ENCODE peak calls at places on chromosomes 2 and 18, in five cellular contexts. One of them, this sample, is unnamed. For H3K9me3, the result is how much of the 10 kb centered on the place peaks cover.

GRCh38 chr2:30406853-30407252 is 40.2 kb upstream of the LCLAT1 start:
- DNase-seq in heart right ventricle: no peak
- DNase-seq in cardiac muscle cell: no peak
- DNase-seq in mesenchymal stem cell: no peak
- DNase-seq in CD8-positive, alpha-beta memory T cell: no peak
- DNase-seq in this sample: no peak

GRCh38 chr2:234564719-234565118 is 67.8 kb upstream of the ARL4C start:
- DNase-seq in CD8-positive, alpha-beta memory T cell: no peak
- DNase-seq in heart right ventricle: no peak
- DNase-seq in cardiac muscle cell: no peak
- DNase-seq in mesenchymal stem cell: no peak
- DNase-seq in this sample: no peak

GRCh38 chr18:74739926-74740325 is 142.3 kb downstream of the ZNF407 start:
- DNase-seq in CD8-positive, alpha-beta memory T cell: no peak
- DNase-seq in cardiac muscle cell: no peak
- DNase-seq in heart right ventricle: no peak
- DNase-seq in mesenchymal stem cell: no peak
- DNase-seq in this sample: no peak

GRCh38 chr2:226508005-226508404 is 291.6 kb downstream of the IRS1 start:
- DNase-seq in mesenchymal stem cell: no peak
- DNase-seq in cardiac muscle cell: no peak
- DNase-seq in CD8-positive, alpha-beta memory T cell: no peak
- DNase-seq in heart right ventricle: no peak
- DNase-seq in this sample: no peak

GRCh38 chr2:216119144-216119543 is 10.0 kb downstream of the XRCC5 start:
- DNase-seq in heart right ventricle: no peak
- DNase-seq in mesenchymal stem cell: no peak
- DNase-seq in CD8-positive, alpha-beta memory T cell: no peak
- DNase-seq in cardiac muscle cell: no peak
- DNase-seq in this sample: no peak

GRCh38 chr2:217289909-217290283 is 430.0 kb upstream of the TNP1 start:
- DNase-seq in heart right ventricle: no peak
- DNase-seq in mesenchymal stem cell: peak
- DNase-seq in CD8-positive, alpha-beta memory T cell: no peak
- DNase-seq in cardiac muscle cell: peak
- DNase-seq in this sample: peak

GRCh38 chr2:61157371-61158003 is 4.5 kb upstream of the C2orf74 start:
- DNase-seq in mesenchymal stem cell: no peak
- DNase-seq in cardiac muscle cell: no peak
- DNase-seq in heart right ventricle: no peak
- DNase-seq in CD8-positive, alpha-beta memory T cell: no peak
- DNase-seq in this sample: peak

GRCh38 chr2:22281033-22281432 is 1103.9 kb upstream of the KLHL29 start:
- DNase-seq in cardiac muscle cell: peak
- DNase-seq in heart right ventricle: no peak
- DNase-seq in mesenchymal stem cell: peak
- DNase-seq in CD8-positive, alpha-beta memory T cell: no peak
- DNase-seq in this sample: no peak

GRCh38 chr2:11669454-11670291 is at the start of gene NTSR2:
- DNase-seq in CD8-positive, alpha-beta memory T cell: no peak
- DNase-seq in cardiac muscle cell: peak
- DNase-seq in mesenchymal stem cell: peak
- DNase-seq in heart right ventricle: peak
- DNase-seq in this sample: peak

GRCh38 chr2:39114771-39115170 is 6.1 kb downstream of the SOS1 start:
- DNase-seq in CD8-positive, alpha-beta memory T cell: no peak
- DNase-seq in mesenchymal stem cell: peak
- DNase-seq in cardiac muscle cell: no peak
- DNase-seq in heart right ventricle: no peak
- DNase-seq in this sample: no peak

GRCh38 chr18:2843161-2843560 is 3.6 kb upstream of the EMILIN2 start:
- DNase-seq in mesenchymal stem cell: no peak
- DNase-seq in heart right ventricle: no peak
- DNase-seq in CD8-positive, alpha-beta memory T cell: no peak
- DNase-seq in cardiac muscle cell: no peak
- DNase-seq in this sample: no peak

GRCh38 chr2:167289651-167290410 is 401.6 kb downstream of the XIRP2 start:
- DNase-seq in heart right ventricle: no peak
- DNase-seq in mesenchymal stem cell: no peak
- DNase-seq in cardiac muscle cell: no peak
- DNase-seq in CD8-positive, alpha-beta memory T cell: no peak
- DNase-seq in this sample: no peak

GRCh38 chr2:45216118-45216517 is 206.9 kb upstream of the SIX2 start:
- DNase-seq in cardiac muscle cell: no peak
- DNase-seq in heart right ventricle: no peak
- DNase-seq in CD8-positive, alpha-beta memory T cell: no peak
- DNase-seq in mesenchymal stem cell: no peak
- DNase-seq in this sample: no peak

GRCh38 chr2:37652199-37652640 is 19.2 kb downstream of the CDC42EP3 start:
- DNase-seq in heart right ventricle: no peak
- DNase-seq in cardiac muscle cell: no peak
- DNase-seq in mesenchymal stem cell: peak
- DNase-seq in CD8-positive, alpha-beta memory T cell: no peak
- DNase-seq in this sample: no peak

GRCh38 chr2:142325870-142326269 is 195.1 kb upstream of the LRP1B start:
- DNase-seq in CD8-positive, alpha-beta memory T cell: no peak
- DNase-seq in heart right ventricle: no peak
- DNase-seq in cardiac muscle cell: no peak
- DNase-seq in mesenchymal stem cell: no peak
- DNase-seq in this sample: peak

GRCh38 chr18:13545514-13545913 is 180.8 kb downstream of the FAM210A start:
- DNase-seq in heart right ventricle: no peak
- DNase-seq in CD8-positive, alpha-beta memory T cell: no peak
- DNase-seq in mesenchymal stem cell: no peak
- DNase-seq in cardiac muscle cell: no peak
- DNase-seq in this sample: no peak

GRCh38 chr2:101308432-101309210 is at the start of gene RNF149:
- DNase-seq in mesenchymal stem cell: peak
- DNase-seq in cardiac muscle cell: peak
- DNase-seq in heart right ventricle: peak
- DNase-seq in CD8-positive, alpha-beta memory T cell: peak
- DNase-seq in this sample: peak

GRCh38 chr2:101307950-101308431 is 510 bp downstream of the RNF149 start:
- DNase-seq in mesenchymal stem cell: peak
- DNase-seq in heart right ventricle: no peak
- DNase-seq in cardiac muscle cell: peak
- DNase-seq in CD8-positive, alpha-beta memory T cell: peak
- DNase-seq in this sample: peak

GRCh38 chr2:101307503-101307902 is 998 bp downstream of the RNF149 start:
- DNase-seq in cardiac muscle cell: no peak
- DNase-seq in CD8-positive, alpha-beta memory T cell: no peak
- DNase-seq in mesenchymal stem cell: no peak
- DNase-seq in heart right ventricle: no peak
- DNase-seq in this sample: no peak

GRCh38 chr2:101310591-101311389 is 2.3 kb upstream of the RNF149 start:
- DNase-seq in CD8-positive, alpha-beta memory T cell: no peak
- DNase-seq in mesenchymal stem cell: no peak
- DNase-seq in cardiac muscle cell: no peak
- DNase-seq in heart right ventricle: no peak
- DNase-seq in this sample: no peak

GRCh38 chr2:101309211-101309700 is 755 bp upstream of the RNF149 start:
- DNase-seq in mesenchymal stem cell: no peak
- DNase-seq in cardiac muscle cell: no peak
- DNase-seq in CD8-positive, alpha-beta memory T cell: no peak
- DNase-seq in heart right ventricle: no peak
- DNase-seq in this sample: no peak
- H3K4me3 ChIP-seq in mesenchymal stem cell: peak
- H3K4me3 ChIP-seq in cardiac muscle cell: no peak
- H3K4me3 ChIP-seq in CD8-positive, alpha-beta memory T cell: peak
- H3K4me3 ChIP-seq in heart right ventricle: peak
- H3K4me3 ChIP-seq in this sample: peak

GRCh38 chr18:35618289-35618688 is 36.7 kb downstream of the GALNT1 start:
- DNase-seq in cardiac muscle cell: no peak
- DNase-seq in heart right ventricle: no peak
- DNase-seq in CD8-positive, alpha-beta memory T cell: no peak
- DNase-seq in mesenchymal stem cell: no peak
- DNase-seq in this sample: no peak

GRCh38 chr18:35618703-35619102 is 37.2 kb downstream of the GALNT1 start:
- DNase-seq in cardiac muscle cell: peak
- DNase-seq in mesenchymal stem cell: peak
- DNase-seq in heart right ventricle: no peak
- DNase-seq in CD8-positive, alpha-beta memory T cell: no peak
- DNase-seq in this sample: no peak

GRCh38 chr18:35619468-35619867 is 37.9 kb downstream of the GALNT1 start:
- DNase-seq in heart right ventricle: no peak
- DNase-seq in CD8-positive, alpha-beta memory T cell: no peak
- DNase-seq in mesenchymal stem cell: peak
- DNase-seq in cardiac muscle cell: no peak
- DNase-seq in this sample: no peak

GRCh38 chr18:35619941-35620340 is 38.4 kb downstream of the GALNT1 start:
- DNase-seq in mesenchymal stem cell: no peak
- DNase-seq in CD8-positive, alpha-beta memory T cell: no peak
- DNase-seq in heart right ventricle: no peak
- DNase-seq in cardiac muscle cell: no peak
- DNase-seq in this sample: no peak

GRCh38 chr18:35620765-35621164 is 39.2 kb downstream of the GALNT1 start:
- DNase-seq in heart right ventricle: no peak
- DNase-seq in CD8-positive, alpha-beta memory T cell: no peak
- DNase-seq in mesenchymal stem cell: no peak
- DNase-seq in cardiac muscle cell: no peak
- DNase-seq in this sample: no peak
- H3K27ac ChIP-seq in heart right ventricle: no peak
- H3K27ac ChIP-seq in CD8-positive, alpha-beta memory T cell: no peak
- H3K27ac ChIP-seq in mesenchymal stem cell: no peak
- H3K27ac ChIP-seq in cardiac muscle cell: no peak
- H3K27ac ChIP-seq in this sample: no peak

DNA sequence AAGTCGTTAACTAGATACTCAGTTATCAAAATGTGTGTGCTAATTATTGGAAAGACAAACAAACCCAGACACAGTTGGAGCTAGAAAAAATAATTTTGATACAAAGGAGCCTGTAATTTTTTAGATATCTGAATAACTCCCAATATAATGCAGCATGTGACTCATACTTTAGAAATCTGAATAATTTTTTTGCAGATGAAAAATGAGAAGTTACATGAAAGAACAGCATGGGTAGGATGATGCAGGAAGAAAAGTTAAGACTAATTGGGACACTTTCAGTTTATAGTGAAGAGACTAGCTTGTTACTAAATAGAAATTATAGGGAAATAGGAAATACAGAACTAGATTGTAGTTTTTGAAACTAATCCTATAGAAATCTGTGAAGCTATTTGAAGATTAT is 945.8 kb downstream of the CBLN2 start:
- DNase-seq in cardiac muscle cell: no peak
- DNase-seq in heart right ventricle: no peak
- DNase-seq in mesenchymal stem cell: no peak
- DNase-seq in CD8-positive, alpha-beta memory T cell: no peak
- DNase-seq in this sample: no peak
- H3K9me3 ChIP-seq in cardiac muscle cell: under half
- H3K9me3 ChIP-seq in heart right ventricle: under half
- H3K9me3 ChIP-seq in mesenchymal stem cell: under half
- H3K9me3 ChIP-seq in CD8-positive, alpha-beta memory T cell: under half
- H3K9me3 ChIP-seq in this sample: under half

DNA sequence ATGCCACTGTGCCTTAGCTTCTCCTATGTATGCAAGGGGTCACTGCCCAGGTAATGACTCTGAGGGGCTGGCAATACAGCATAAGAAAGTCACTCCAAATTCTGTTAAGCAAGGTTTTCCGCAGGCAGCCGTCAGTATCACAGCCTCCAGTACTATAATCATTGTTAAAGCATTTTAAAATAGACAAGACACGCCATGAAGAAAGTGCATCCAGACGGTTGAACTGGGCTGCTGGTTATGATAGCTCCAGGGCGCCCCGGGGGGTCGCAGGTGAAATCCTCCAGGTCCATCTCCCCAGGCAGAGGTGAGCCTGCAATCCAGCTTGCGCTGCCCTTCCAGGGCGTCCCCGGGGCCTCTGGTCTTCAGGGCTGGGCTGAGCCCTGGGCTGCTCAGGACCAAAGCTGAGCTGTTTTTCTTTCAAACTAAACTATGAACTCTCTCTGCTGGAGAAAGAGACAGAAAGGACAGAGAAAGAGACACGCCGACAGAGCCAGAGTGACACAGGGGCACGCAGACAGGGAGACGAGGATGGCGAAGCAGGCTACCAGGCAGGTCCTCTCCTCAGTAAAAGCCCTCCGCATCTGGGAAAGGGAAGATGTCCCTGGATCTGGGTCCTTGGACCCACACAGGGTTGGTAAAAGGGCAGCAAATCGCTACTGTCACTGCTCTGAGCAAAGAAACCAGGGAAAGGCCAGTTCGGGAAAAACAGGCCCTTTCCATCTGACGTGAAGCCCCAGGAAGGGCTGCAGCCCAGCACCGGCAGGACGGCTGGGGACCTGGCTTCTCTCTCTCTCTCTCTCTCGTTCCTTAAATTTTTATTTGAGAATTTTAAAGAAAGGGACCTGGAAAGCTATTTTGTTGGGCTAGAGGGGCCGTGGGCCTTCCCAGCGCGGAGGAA is 2.1 kb upstream of the TWIST2 start:
- DNase-seq in cardiac muscle cell: no peak
- DNase-seq in CD8-positive, alpha-beta memory T cell: no peak
- DNase-seq in heart right ventricle: no peak
- DNase-seq in mesenchymal stem cell: peak
- DNase-seq in this sample: no peak
- H3K4me3 ChIP-seq in cardiac muscle cell: no peak
- H3K4me3 ChIP-seq in CD8-positive, alpha-beta memory T cell: no peak
- H3K4me3 ChIP-seq in heart right ventricle: peak
- H3K4me3 ChIP-seq in mesenchymal stem cell: peak
- H3K4me3 ChIP-seq in this sample: no peak

GRCh38 chr2:128774320-128775063 is 455.8 kb upstream of the HS6ST1 start:
- DNase-seq in heart right ventricle: no peak
- DNase-seq in CD8-positive, alpha-beta memory T cell: no peak
- DNase-seq in mesenchymal stem cell: no peak
- DNase-seq in cardiac muscle cell: no peak
- DNase-seq in this sample: no peak

GRCh38 chr2:128776461-128776971 is 457.8 kb upstream of the HS6ST1 start:
- DNase-seq in CD8-positive, alpha-beta memory T cell: no peak
- DNase-seq in mesenchymal stem cell: no peak
- DNase-seq in heart right ventricle: no peak
- DNase-seq in cardiac muscle cell: no peak
- DNase-seq in this sample: no peak

GRCh38 chr2:128773641-128774319 is 455.1 kb upstream of the HS6ST1 start:
- DNase-seq in CD8-positive, alpha-beta memory T cell: no peak
- DNase-seq in heart right ventricle: no peak
- DNase-seq in cardiac muscle cell: no peak
- DNase-seq in mesenchymal stem cell: no peak
- DNase-seq in this sample: no peak

GRCh38 chr2:128775401-128776285 is 457.0 kb upstream of the HS6ST1 start:
- DNase-seq in CD8-positive, alpha-beta memory T cell: no peak
- DNase-seq in mesenchymal stem cell: no peak
- DNase-seq in cardiac muscle cell: no peak
- DNase-seq in heart right ventricle: no peak
- DNase-seq in this sample: no peak

GRCh38 chr2:128775064-128775347 is 456.3 kb upstream of the HS6ST1 start:
- DNase-seq in mesenchymal stem cell: no peak
- DNase-seq in cardiac muscle cell: peak
- DNase-seq in CD8-positive, alpha-beta memory T cell: no peak
- DNase-seq in heart right ventricle: no peak
- DNase-seq in this sample: no peak
- H3K27ac ChIP-seq in mesenchymal stem cell: no peak
- H3K27ac ChIP-seq in cardiac muscle cell: peak
- H3K27ac ChIP-seq in CD8-positive, alpha-beta memory T cell: no peak
- H3K27ac ChIP-seq in heart right ventricle: no peak
- H3K27ac ChIP-seq in this sample: no peak

GRCh38 chr2:182509-183122 is 81.2 kb downstream of the SH3YL1 start:
- DNase-seq in heart right ventricle: no peak
- DNase-seq in mesenchymal stem cell: no peak
- DNase-seq in cardiac muscle cell: no peak
- DNase-seq in CD8-positive, alpha-beta memory T cell: no peak
- DNase-seq in this sample: no peak
- H3K9me3 ChIP-seq in heart right ventricle: under half
- H3K9me3 ChIP-seq in mesenchymal stem cell: under half
- H3K9me3 ChIP-seq in cardiac muscle cell: under half
- H3K9me3 ChIP-seq in CD8-positive, alpha-beta memory T cell: under half
- H3K9me3 ChIP-seq in this sample: under half